ENCODE peak calls at places on chromosomes 13 and 19, in six cellular contexts. E is PC-3; W is astrocyte; V is fibroblast of lung; O is CD4-positive, alpha-beta T cell; H is thoracic aorta. B is an unnamed sample.

GRCh38 chr19:56309511-56310185 is 5.0 kb downstream of the ZSCAN5A start:
- DNase-seq in E (peak; percentile 58), W (no peak), V (peak; percentile 8), O (peak; percentile 7), H (no peak), B (peak; percentile 14)

GRCh38 chr13:109744512-109745051 is 41.8 kb downstream of the IRS2 start:
- DNase-seq in E (peak; percentile 71), W (peak; percentile 41), V (peak; percentile 57), O (no peak), H (no peak), B (peak; percentile 22)

GRCh38 chr19:46637224-46637623 is 1.2 kb upstream of the GNG8 start:
- DNase-seq in E (no peak), W (no peak), V (no peak), O (no peak), H (no peak), B (no peak)

GRCh38 chr13:43785681-43786471 is 896 bp downstream of the ENOX1 start:
- DNase-seq in E (peak; percentile 48), W (peak; percentile 55), V (peak; percentile 62), O (no peak), H (peak; percentile 33), B (peak; percentile 64)

GRCh38 chr13:94153586-94153985 is 325.9 kb downstream of the DCT start:
- DNase-seq in E (no peak), W (no peak), V (no peak), O (no peak), H (no peak), B (no peak)

GRCh38 chr13:59931621-59932020 is 232.1 kb downstream of the DIAPH3 start:
- DNase-seq in E (no peak), W (no peak), V (no peak), O (no peak), H (no peak), B (no peak)

GRCh38 chr13:55307909-55308308 is 1832.8 kb upstream of the PRR20A start:
- DNase-seq in E (peak; percentile 25), W (no peak), V (no peak), O (no peak), H (no peak), B (no peak)

GRCh38 chr13:31129419-31129818 is 32.3 kb downstream of the HSPH1 start:
- DNase-seq in E (no peak), W (no peak), V (no peak), O (no peak), H (no peak), B (no peak)

GRCh38 chr13:97430296-97430695 is 3.7 kb upstream of the RAP2A start:
- DNase-seq in E (no peak), W (no peak), V (no peak), O (no peak), H (no peak), B (no peak)

GRCh38 chr13:62643007-62643483 is 1227.4 kb upstream of the PCDH20 start:
- DNase-seq in E (peak; percentile 80), W (peak; percentile 31), V (peak; percentile 41), O (no peak), H (no peak), B (no peak)

GRCh38 chr13:49569993-49570689 is 15.2 kb downstream of the RCBTB1 start:
- DNase-seq in E (peak; percentile 87), W (peak; percentile 18), V (peak; percentile 23), O (no peak), H (no peak), B (no peak)

GRCh38 chr19:2476451-2477140 is 669 bp downstream of the GADD45B start:
- DNase-seq in E (peak; percentile 39), W (peak; percentile 60), V (peak; percentile 76), O (peak; percentile 57), H (no peak), B (no peak)

GRCh38 chr13:79451500-79451962 is 29.4 kb upstream of the NDFIP2 start:
- DNase-seq in E (peak; percentile 62), W (peak; percentile 92), V (peak; percentile 95), O (peak; percentile 75), H (no peak), B (no peak)

GRCh38 chr19:29832801-29833200 is 21.0 kb downstream of the CCNE1 start:
- DNase-seq in E (no peak), W (no peak), V (no peak), O (no peak), H (no peak), B (no peak)

GRCh38 chr13:112793545-112794445 is 104.0 kb downstream of the ATP11A start:
- DNase-seq in E (no peak), W (no peak), V (no peak), O (no peak), H (no peak), B (no peak)

GRCh38 chr19:4089400-4089908 is 22.8 kb upstream of the ZBTB7A start:
- DNase-seq in E (no peak), W (no peak), V (no peak), O (peak; percentile 29), H (no peak), B (no peak)

GRCh38 chr19:741506-742131 is 9.3 kb upstream of the MISP start:
- DNase-seq in E (peak; percentile 18), W (no peak), V (no peak), O (no peak), H (no peak), B (no peak)

GRCh38 chr13:79725841-79726240 is 244.9 kb downstream of the NDFIP2 start:
- DNase-seq in E (no peak), W (no peak), V (no peak), O (no peak), H (no peak), B (no peak)

GRCh38 chr19:38196245-38196837 is 27.7 kb downstream of the DPF1 start:
- DNase-seq in E (no peak), W (no peak), V (no peak), O (no peak), H (no peak), B (no peak)

GRCh38 chr13:99723847-99724246 is 222.6 kb downstream of the TM9SF2 start:
- DNase-seq in E (no peak), W (no peak), V (no peak), O (no peak), H (no peak), B (no peak)
- H3K27ac ChIP-seq in E (no peak overlapping the region), W (no peak overlapping the region), V (no peak overlapping the region), O (no peak overlapping the region), H (no peak overlapping the region), B (no peak overlapping the region)

GRCh38 chr13:34878354-34878753 is 63.7 kb upstream of the NBEA start:
- DNase-seq in E (no peak), W (no peak), V (no peak), O (no peak), H (no peak), B (no peak)
- H3K27ac ChIP-seq in E (no peak overlapping the region), W (no peak overlapping the region), V (no peak overlapping the region), O (no peak overlapping the region), H (no peak overlapping the region), B (no peak overlapping the region)

GRCh38 chr19:17686027-17686511 is 2.1 kb downstream of the UNC13A start:
- DNase-seq in E (no peak), W (no peak), V (peak; percentile 6), O (no peak), H (no peak), B (no peak)
- H3K27ac ChIP-seq in E (no peak overlapping the region), W (peak overlapping the region; percentile 38), V (no peak overlapping the region), O (no peak overlapping the region), H (no peak overlapping the region), B (no peak overlapping the region)

DNA sequence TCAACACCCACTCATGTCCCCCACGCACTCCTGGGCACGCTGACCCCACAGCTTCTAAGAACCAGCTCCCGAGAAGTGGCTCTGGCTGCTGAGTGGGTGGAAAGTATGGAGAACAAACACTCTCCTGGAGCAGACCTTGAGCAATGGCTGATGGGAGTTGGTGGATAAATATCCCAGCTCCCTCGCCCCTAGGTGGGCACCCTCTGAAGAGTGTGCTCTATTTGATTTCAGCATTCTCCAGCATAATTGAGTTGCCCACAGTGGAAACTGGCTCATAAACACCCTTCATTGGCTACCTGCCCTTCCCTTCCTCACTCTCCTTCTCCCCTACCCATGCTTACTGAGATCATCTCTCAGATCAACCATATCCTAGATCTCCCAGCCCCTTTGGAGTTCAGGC is 41.5 kb upstream of the ADGRE5 start:
- DNase-seq in E (no peak), W (no peak), V (no peak), O (no peak), H (no peak), B (no peak)
- H3K27ac ChIP-seq in E (no peak overlapping the region), W (no peak overlapping the region), V (no peak overlapping the region), O (no peak overlapping the region), H (no peak overlapping the region), B (no peak overlapping the region)

GRCh38 chr19:6272913-6273600 is 6.7 kb downstream of the MLLT1 start:
- DNase-seq in E (no peak), W (no peak), V (no peak), O (no peak), H (no peak), B (no peak)
- H3K27ac ChIP-seq in E (peak overlapping the region; percentile 79), W (peak overlapping the region; percentile 84), V (peak overlapping the region; percentile 96), O (no peak overlapping the region), H (peak overlapping the region; percentile 94), B (peak overlapping the region; percentile 11)

GRCh38 chr13:36251528-36251927 is 37.2 kb upstream of the SOHLH2 start:
- DNase-seq in E (peak; percentile 12), W (no peak), V (peak; percentile 6), O (no peak), H (no peak), B (no peak)
- H3K27ac ChIP-seq in E (no peak overlapping the region), W (no peak overlapping the region), V (no peak overlapping the region), O (no peak overlapping the region), H (no peak overlapping the region), B (no peak overlapping the region)

DNA sequence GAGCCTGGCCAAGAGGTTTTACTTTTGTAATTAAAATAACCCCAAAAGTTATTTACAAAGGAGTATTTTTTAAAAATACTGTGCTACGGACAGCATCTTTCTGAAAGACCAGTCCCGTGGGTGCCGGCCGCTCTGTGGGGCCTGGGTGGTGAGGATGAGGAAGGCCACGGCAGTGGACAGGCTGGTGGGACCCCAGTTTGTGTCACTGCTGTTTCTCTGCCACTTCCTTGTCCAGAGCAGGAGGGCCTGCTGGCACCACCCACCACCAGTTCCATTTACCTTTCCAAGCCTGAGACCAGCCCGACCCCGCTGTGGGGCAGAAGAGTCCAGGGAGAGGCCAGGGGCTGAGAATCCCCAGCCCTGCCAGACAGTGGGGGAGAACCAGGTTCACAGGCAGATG is 23.8 kb downstream of the ELAVL1 start:
- DNase-seq in E (no peak), W (no peak), V (no peak), O (no peak), H (no peak), B (no peak)
- H3K27ac ChIP-seq in E (no peak overlapping the region), W (no peak overlapping the region), V (no peak overlapping the region), O (no peak overlapping the region), H (no peak overlapping the region), B (no peak overlapping the region)

GRCh38 chr13:19772306-19772705 is 10.4 kb downstream of the PSPC1 start:
- DNase-seq in E (no peak), W (peak; percentile 20), V (peak; percentile 19), O (no peak), H (no peak), B (no peak)
- H3K27ac ChIP-seq in E (no peak overlapping the region), W (no peak overlapping the region), V (no peak overlapping the region), O (no peak overlapping the region), H (no peak overlapping the region), B (no peak overlapping the region)